ENCODE peak calls at places on chromosome 6, in ten cellular contexts. V is neural crest cell; R is left ventricle myocardium inferior; A is ascending aorta; I is progenitor cell of endocrine pancreas; L is activated CD8-positive, alpha-beta T cell treated with anti-CD3 and anti-CD28 coated beads for 36 hours; N is pancreas; Z is HCT116; H is uterus; Q is CD4-positive, alpha-beta T cell. E is an unnamed sample.
A peak's percentile ranks its signal among the peaks of the same experiment; 100 is the strongest.

GRCh38 chr6:108948252-108948651 is 100.0 kb downstream of the ARMC2 start:
- DNase-seq in L (no peak), R (no peak), N (no peak), Z (no peak), Q (no peak), V (no peak), A (no peak), H (no peak), I (no peak), E (no peak)

GRCh38 chr6:156028310-156029131 is 572.9 kb upstream of the NOX3 start:
- DNase-seq in N (no peak), L (peak; percentile 20), H (no peak), I (no peak), V (no peak), R (no peak), Z (no peak), A (no peak), Q (no peak), E (no peak)

GRCh38 chr6:89346433-89346832 is 6.1 kb downstream of the UBE2J1 start:
- DNase-seq in V (no peak), A (no peak), N (no peak), H (no peak), I (no peak), L (no peak), R (no peak), Q (no peak), Z (no peak), E (no peak)

GRCh38 chr6:34390531-34391013 is 1.9 kb downstream of the NUDT3 start:
- DNase-seq in V (no peak), Z (no peak), L (no peak), H (no peak), Q (no peak), A (no peak), R (no peak), N (no peak), I (no peak), E (no peak)

GRCh38 chr6:43823879-43824740 is 54.1 kb downstream of the VEGFA start:
- DNase-seq in N (peak; percentile 80), R (no peak), H (no peak), Q (no peak), L (no peak), Z (no peak), V (no peak), A (no peak), I (no peak), E (peak; percentile 52)

GRCh38 chr6:169620171-169621125 is 81.4 kb downstream of the WDR27 start:
- DNase-seq in V (no peak), N (no peak), L (no peak), I (no peak), Z (no peak), H (no peak), R (no peak), Q (no peak), A (no peak), E (no peak)

GRCh38 chr6:152583888-152584287 is 53.3 kb downstream of the SYNE1 start:
- DNase-seq in H (no peak), I (no peak), R (no peak), N (no peak), V (no peak), L (no peak), Z (no peak), A (no peak), Q (no peak), E (no peak)

GRCh38 chr6:84052204-84052882 is 18.8 kb downstream of the MRAP2 start:
- DNase-seq in Q (no peak), R (peak; percentile 80), I (no peak), L (no peak), H (no peak), N (peak; percentile 32), A (peak; percentile 85), Z (no peak), V (peak; percentile 27), E (no peak)

GRCh38 chr6:28167068-28167467 is 25.4 kb downstream of the ZKSCAN8 start:
- DNase-seq in N (no peak), A (no peak), R (no peak), I (no peak), Q (no peak), V (no peak), L (no peak), H (no peak), Z (no peak), E (no peak)

GRCh38 chr6:118844915-118845314 is 49.0 kb upstream of the ASF1A start:
- DNase-seq in L (no peak), N (no peak), I (no peak), R (no peak), H (no peak), Q (no peak), Z (no peak), A (no peak), V (no peak), E (peak; percentile 37)

GRCh38 chr6:118843685-118844390 is 50.1 kb upstream of the ASF1A start:
- DNase-seq in V (no peak), N (no peak), Q (no peak), A (no peak), R (no peak), I (no peak), H (no peak), Z (no peak), L (peak; percentile 53), E (peak; percentile 57)
- TF ChIP-seq CTCF in V (no peak), N (no peak), Q (no peak), A (no peak), R (no peak), I (no peak), H (no peak), Z (no peak), L (no peak), E (no peak)

DNA sequence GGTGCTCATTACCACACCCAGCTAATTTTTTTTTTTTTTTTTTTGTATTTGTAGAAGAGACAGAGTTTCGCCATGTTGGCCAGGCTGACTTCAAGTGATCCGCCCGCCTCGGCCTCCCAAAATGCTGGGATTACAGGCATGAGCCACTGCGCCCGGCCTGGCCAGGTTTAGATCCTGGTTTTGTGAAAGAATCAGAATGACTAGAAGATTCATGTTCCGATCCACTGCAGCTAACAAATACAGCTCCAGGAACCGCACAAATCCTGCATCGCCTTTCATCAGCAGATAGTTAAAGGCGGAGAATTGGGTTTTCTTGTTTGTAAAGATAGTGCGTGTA is 151.2 kb upstream of the AKAP12 start:
- DNase-seq in N (no peak), L (no peak), V (no peak), Z (no peak), Q (no peak), I (no peak), R (no peak), A (no peak), H (no peak), E (no peak)
- TF ChIP-seq CTCF in N (no peak), L (no peak), V (no peak), Z (no peak), Q (no peak), I (no peak), R (no peak), A (no peak), H (no peak), E (no peak)

GRCh38 chr6:157774153-157775135 is 48.6 kb upstream of the SNX9 start:
- DNase-seq in Q (no peak), I (no peak), L (no peak), H (no peak), Z (no peak), A (no peak), R (no peak), N (no peak), V (no peak), E (peak; percentile 81)

GRCh38 chr6:157778719-157779118 is 44.3 kb upstream of the SNX9 start:
- DNase-seq in V (no peak), I (no peak), H (no peak), Q (no peak), L (no peak), N (no peak), Z (no peak), R (no peak), A (no peak), E (no peak)

GRCh38 chr6:157779705-157780604 is 43.1 kb upstream of the SNX9 start:
- DNase-seq in I (no peak), A (no peak), Z (no peak), H (no peak), L (no peak), N (no peak), R (no peak), V (no peak), Q (no peak), E (no peak)

GRCh38 chr6:157775376-157775775 is 47.7 kb upstream of the SNX9 start:
- DNase-seq in Q (no peak), A (no peak), N (no peak), R (no peak), V (no peak), Z (no peak), I (no peak), H (no peak), L (no peak), E (no peak)

GRCh38 chr6:157777344-157777743 is 45.7 kb upstream of the SNX9 start:
- DNase-seq in L (no peak), N (no peak), Q (no peak), H (no peak), Z (no peak), R (no peak), I (no peak), A (no peak), V (no peak), E (no peak)
- TF ChIP-seq CTCF in L (no peak), N (no peak), Q (no peak), H (no peak), Z (no peak), R (no peak), I (no peak), A (no peak), V (no peak), E (no peak)

DNA sequence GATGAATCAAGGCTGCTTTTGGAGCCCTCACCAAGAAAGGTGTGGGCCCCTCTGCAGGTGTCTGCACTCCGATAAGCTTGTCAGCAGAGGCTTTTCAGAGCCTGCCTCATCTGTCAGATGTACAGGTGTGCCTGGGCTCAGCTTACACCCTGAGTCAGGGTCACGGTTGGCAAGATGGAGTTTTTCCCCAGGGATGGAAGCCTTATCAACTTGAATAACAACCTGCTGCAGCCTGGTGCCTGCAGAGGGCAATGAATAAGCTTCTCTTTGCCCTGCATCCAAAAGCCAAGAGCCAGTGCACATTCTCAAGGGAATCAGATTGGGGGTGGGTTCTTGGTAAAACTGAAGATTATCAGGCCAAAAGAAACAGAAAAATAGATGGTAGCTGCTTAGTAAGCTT is 427.1 kb downstream of the CD83 start:
- DNase-seq in I (no peak), V (no peak), A (no peak), Z (no peak), N (no peak), H (no peak), R (no peak), L (no peak), Q (no peak), E (no peak)
- TF ChIP-seq CTCF in I (peak; percentile 23), V (no peak), A (no peak), Z (no peak), N (no peak), H (no peak), R (no peak), L (no peak), Q (no peak), E (no peak)